ENCODE peak calls at places on chromosomes 1 and 21, in four cellular contexts. One of them, this sample, is unnamed.
A peak's percentile ranks its signal among the peaks of the same experiment; 100 is the strongest.

GRCh38 chr1:85203573-85204169 is 2.9 kb upstream of the SYDE2 start:
- DNase-seq in colonic mucosa: no peak
- DNase-seq in right atrium auricular region: no peak
- DNase-seq in effector memory CD4-positive, alpha-beta T cell: no peak
- DNase-seq in this sample: no peak

GRCh38 chr1:199132006-199132405 is 493.2 kb downstream of the PTPRC start:
- DNase-seq in colonic mucosa: no peak
- DNase-seq in right atrium auricular region: no peak
- DNase-seq in effector memory CD4-positive, alpha-beta T cell: no peak
- DNase-seq in this sample: no peak

GRCh38 chr1:218494449-218494852 is 149.3 kb downstream of the TGFB2 start:
- DNase-seq in colonic mucosa: no peak
- DNase-seq in right atrium auricular region: no peak
- DNase-seq in effector memory CD4-positive, alpha-beta T cell: no peak
- DNase-seq in this sample: no peak

GRCh38 chr1:87963566-87963965 is 634.9 kb downstream of the LMO4 start:
- DNase-seq in effector memory CD4-positive, alpha-beta T cell: no peak
- DNase-seq in right atrium auricular region: no peak
- DNase-seq in colonic mucosa: no peak
- DNase-seq in this sample: no peak

GRCh38 chr21:15695241-15695640 is 34.5 kb upstream of the USP25 start:
- DNase-seq in right atrium auricular region: no peak
- DNase-seq in effector memory CD4-positive, alpha-beta T cell: no peak
- DNase-seq in colonic mucosa: no peak
- DNase-seq in this sample: no peak

GRCh38 chr1:66239834-66240233 is 294.1 kb upstream of the SGIP1 start:
- DNase-seq in effector memory CD4-positive, alpha-beta T cell: no peak
- DNase-seq in right atrium auricular region: no peak
- DNase-seq in colonic mucosa: no peak
- DNase-seq in this sample: no peak

GRCh38 chr21:42421018-42421793 is 17.5 kb downstream of the UBASH3A start:
- DNase-seq in right atrium auricular region: no peak
- DNase-seq in colonic mucosa: peak; percentile 59
- DNase-seq in effector memory CD4-positive, alpha-beta T cell: no peak
- DNase-seq in this sample: no peak

GRCh38 chr1:175591083-175591743 is 152.2 kb downstream of the TNR start:
- DNase-seq in right atrium auricular region: no peak
- DNase-seq in colonic mucosa: no peak
- DNase-seq in effector memory CD4-positive, alpha-beta T cell: no peak
- DNase-seq in this sample: no peak

GRCh38 chr1:54125671-54126070 is 27.1 kb downstream of the CDCP2 start:
- DNase-seq in right atrium auricular region: no peak
- DNase-seq in colonic mucosa: peak; percentile 47
- DNase-seq in effector memory CD4-positive, alpha-beta T cell: no peak
- DNase-seq in this sample: no peak

GRCh38 chr1:193181985-193182384 is 4.4 kb downstream of the B3GALT2 start:
- DNase-seq in colonic mucosa: no peak
- DNase-seq in right atrium auricular region: no peak
- DNase-seq in effector memory CD4-positive, alpha-beta T cell: no peak
- DNase-seq in this sample: no peak

GRCh38 chr1:54080598-54081049 is 27.2 kb downstream of the TCEANC2 start:
- DNase-seq in colonic mucosa: no peak
- DNase-seq in right atrium auricular region: no peak
- DNase-seq in effector memory CD4-positive, alpha-beta T cell: no peak
- DNase-seq in this sample: no peak

GRCh38 chr1:89633745-89634625 is 1.1 kb downstream of the LRRC8C start:
- DNase-seq in right atrium auricular region: no peak
- DNase-seq in effector memory CD4-positive, alpha-beta T cell: no peak
- DNase-seq in colonic mucosa: peak; percentile 26
- DNase-seq in this sample: no peak

GRCh38 chr1:203167026-203167912 is 8.4 kb downstream of the MYBPH start:
- DNase-seq in right atrium auricular region: no peak
- DNase-seq in colonic mucosa: no peak
- DNase-seq in effector memory CD4-positive, alpha-beta T cell: no peak
- DNase-seq in this sample: no peak

GRCh38 chr1:69305621-69306020 is 262.1 kb upstream of the LRRC7 start:
- DNase-seq in right atrium auricular region: no peak
- DNase-seq in colonic mucosa: no peak
- DNase-seq in effector memory CD4-positive, alpha-beta T cell: no peak
- DNase-seq in this sample: no peak

GRCh38 chr1:63868220-63868897 is 94.5 kb downstream of the ROR1 start:
- DNase-seq in right atrium auricular region: no peak
- DNase-seq in colonic mucosa: no peak
- DNase-seq in effector memory CD4-positive, alpha-beta T cell: no peak
- DNase-seq in this sample: no peak

GRCh38 chr1:216154063-216154462 is 269.2 kb downstream of the USH2A start:
- DNase-seq in effector memory CD4-positive, alpha-beta T cell: no peak
- DNase-seq in colonic mucosa: no peak
- DNase-seq in right atrium auricular region: no peak
- DNase-seq in this sample: no peak

GRCh38 chr1:2821970-2822620 is 20.6 kb upstream of the TTC34 start:
- DNase-seq in right atrium auricular region: no peak
- DNase-seq in effector memory CD4-positive, alpha-beta T cell: no peak
- DNase-seq in colonic mucosa: peak; percentile 22
- DNase-seq in this sample: no peak

GRCh38 chr1:212119863-212120262 is 84.3 kb downstream of the DTL start:
- DNase-seq in right atrium auricular region: no peak
- DNase-seq in colonic mucosa: no peak
- DNase-seq in effector memory CD4-positive, alpha-beta T cell: no peak
- DNase-seq in this sample: no peak

GRCh38 chr1:88983791-88984552 is 8.5 kb downstream of the KYAT3 start:
- DNase-seq in right atrium auricular region: no peak
- DNase-seq in colonic mucosa: no peak
- DNase-seq in effector memory CD4-positive, alpha-beta T cell: peak; percentile 15
- DNase-seq in this sample: no peak

GRCh38 chr1:156101880-156102279 is 12.6 kb upstream of the LMNA start:
- DNase-seq in right atrium auricular region: no peak
- DNase-seq in effector memory CD4-positive, alpha-beta T cell: no peak
- DNase-seq in colonic mucosa: peak; percentile 47
- DNase-seq in this sample: no peak
- H3K4me1 ChIP-seq in right atrium auricular region: peaks cover 75% of the 10 kb centered on the region
- H3K4me1 ChIP-seq in effector memory CD4-positive, alpha-beta T cell: peaks cover 54% of the 10 kb centered on the region
- H3K4me1 ChIP-seq in colonic mucosa: peaks cover 38% of the 10 kb centered on the region
- H3K4me1 ChIP-seq in this sample: peaks cover 77% of the 10 kb centered on the region

DNA sequence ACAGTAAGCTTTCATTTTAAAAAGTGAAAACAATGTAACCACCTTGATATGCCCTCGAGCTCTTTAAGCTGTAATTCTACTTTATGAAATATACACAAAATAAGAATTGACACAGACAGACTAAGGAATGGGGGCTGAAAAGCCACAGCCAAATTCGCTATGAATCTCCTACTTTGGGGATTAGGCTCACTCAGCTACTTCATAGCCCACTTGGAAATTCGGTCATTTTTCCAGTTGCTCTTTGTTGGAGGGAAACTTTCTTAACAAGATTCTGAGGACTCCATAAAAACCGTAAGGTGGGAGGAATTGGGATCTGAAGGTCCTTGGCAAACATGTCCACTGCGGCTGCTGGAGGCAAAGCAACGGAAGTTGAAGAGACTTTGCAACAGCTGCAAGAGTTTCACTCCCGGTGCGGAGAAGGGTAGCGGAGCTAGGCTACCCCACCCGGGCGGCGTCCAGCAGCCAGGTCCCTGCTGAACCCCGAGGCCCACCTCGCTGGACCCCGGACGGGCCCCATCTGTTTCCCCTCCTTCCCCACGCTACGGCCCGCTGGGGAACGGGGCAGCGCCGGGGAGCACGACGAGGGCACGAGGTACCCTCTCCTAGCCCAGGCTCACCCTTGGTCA is 634 bp downstream of the MYCBP start:
- DNase-seq in colonic mucosa: no peak
- DNase-seq in effector memory CD4-positive, alpha-beta T cell: peak; percentile 2
- DNase-seq in right atrium auricular region: no peak
- DNase-seq in this sample: no peak
- H3K27ac ChIP-seq in colonic mucosa: peak overlapping the region; percentile 52
- H3K27ac ChIP-seq in effector memory CD4-positive, alpha-beta T cell: peak overlapping the region; percentile 81
- H3K27ac ChIP-seq in right atrium auricular region: peak overlapping the region; percentile 62
- H3K27ac ChIP-seq in this sample: peak overlapping the region; percentile 68

DNA sequence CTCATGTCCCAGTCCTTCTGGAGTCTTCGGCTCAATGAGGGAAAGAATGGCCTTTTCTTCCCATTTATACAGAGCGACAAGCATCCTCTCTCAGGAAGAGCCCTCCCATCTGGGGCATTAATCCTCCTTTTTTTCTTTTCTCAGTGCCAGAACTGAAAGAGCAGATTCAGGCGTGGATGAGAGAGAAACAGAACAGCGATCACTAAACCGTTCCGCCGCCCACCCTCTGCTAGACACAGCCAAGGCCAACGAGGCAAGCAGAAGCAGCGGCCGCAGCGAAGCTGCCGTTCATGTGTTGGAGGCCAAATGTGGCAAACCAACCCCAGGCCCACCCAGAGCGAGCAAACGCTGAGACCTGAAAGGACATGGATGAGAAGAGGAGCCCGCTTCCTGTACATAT is 30.6 kb upstream of the KIF1B start:
- DNase-seq in right atrium auricular region: no peak
- DNase-seq in colonic mucosa: no peak
- DNase-seq in effector memory CD4-positive, alpha-beta T cell: no peak
- DNase-seq in this sample: no peak
- H3K4me3 ChIP-seq in right atrium auricular region: no peak overlapping the region
- H3K4me3 ChIP-seq in colonic mucosa: no peak overlapping the region
- H3K4me3 ChIP-seq in effector memory CD4-positive, alpha-beta T cell: no peak overlapping the region
- H3K4me3 ChIP-seq in this sample: no peak overlapping the region

GRCh38 chr1:6057170-6057569 is 11.5 kb downstream of the KCNAB2 start:
- DNase-seq in right atrium auricular region: no peak
- DNase-seq in effector memory CD4-positive, alpha-beta T cell: no peak
- DNase-seq in colonic mucosa: no peak
- DNase-seq in this sample: no peak
- H3K4me1 ChIP-seq in right atrium auricular region: peaks cover 28% of the 10 kb centered on the region
- H3K4me1 ChIP-seq in effector memory CD4-positive, alpha-beta T cell: no peaks in the 10 kb centered on the region
- H3K4me1 ChIP-seq in colonic mucosa: no peaks in the 10 kb centered on the region
- H3K4me1 ChIP-seq in this sample: peaks cover 11% of the 10 kb centered on the region

GRCh38 chr1:41497631-41498030 is 13.1 kb upstream of the EDN2 start:
- DNase-seq in colonic mucosa: no peak
- DNase-seq in right atrium auricular region: no peak
- DNase-seq in effector memory CD4-positive, alpha-beta T cell: no peak
- DNase-seq in this sample: no peak
- H3K27ac ChIP-seq in colonic mucosa: no peak overlapping the region
- H3K27ac ChIP-seq in right atrium auricular region: peak overlapping the region; percentile 91
- H3K27ac ChIP-seq in effector memory CD4-positive, alpha-beta T cell: no peak overlapping the region
- H3K27ac ChIP-seq in this sample: peak overlapping the region; percentile 90